ENCODE peak calls at places on chromosomes 4 and X, in ten cellular contexts. P, X, T, M, S, R, L, V, O and W are unnamed samples.

GRCh38 chrX:24341795-24342194 is 18.6 kb upstream of the SUPT20HL1 start:
- DNase-seq in S (no peak), M (no peak), L (peak), V (no peak), O (peak), T (no peak), R (no peak), X (no peak), P (no peak), W (no peak)

GRCh38 chr4:134780244-134780643 is 578.7 kb upstream of the PABPC4L start:
- DNase-seq in R (no peak), O (no peak), P (no peak), X (no peak), L (no peak), V (no peak), T (no peak), S (no peak), M (no peak), W (no peak)

GRCh38 chr4:158538911-158539310 is 17.2 kb downstream of the RXFP1 start:
- DNase-seq in R (no peak), P (no peak), O (no peak), S (no peak), X (no peak), T (no peak), M (no peak), V (no peak), L (no peak), W (no peak)

GRCh38 chr4:78529569-78530209 is 21.9 kb upstream of the ANXA3 start:
- DNase-seq in R (no peak), O (no peak), P (no peak), M (no peak), X (no peak), T (no peak), V (no peak), S (no peak), L (peak), W (no peak)

GRCh38 chr4:2339458-2340271 is 77.8 kb upstream of the MXD4 start:
- DNase-seq in P (peak), R (peak), X (no peak), S (peak), V (no peak), T (peak), M (peak), O (no peak), L (no peak), W (no peak)

GRCh38 chr4:60891947-60892346 is 308.2 kb upstream of the ADGRL3 start:
- DNase-seq in R (no peak), S (no peak), X (no peak), O (no peak), T (no peak), P (no peak), V (no peak), M (no peak), L (no peak), W (no peak)

GRCh38 chr4:136281307-136281706 is 1251.0 kb downstream of the PCDH18 start:
- DNase-seq in S (no peak), V (no peak), P (no peak), M (no peak), T (no peak), X (no peak), L (no peak), R (no peak), O (no peak), W (no peak)

GRCh38 chrX:118221257-118221656 is 104.6 kb upstream of the KLHL13 start:
- DNase-seq in T (no peak), S (no peak), X (no peak), R (no peak), O (no peak), V (no peak), P (no peak), M (no peak), L (no peak), W (no peak)

GRCh38 chrX:40064055-40064597 is 33.6 kb downstream of the BCOR start:
- DNase-seq in M (no peak), L (no peak), V (no peak), X (no peak), S (no peak), T (no peak), P (peak), R (no peak), O (no peak), W (no peak)

GRCh38 chrX:56763556-56764152 is 34.6 kb downstream of the NBDY start:
- DNase-seq in P (peak), S (no peak), O (peak), X (peak), T (peak), R (no peak), M (no peak), L (no peak), V (no peak), W (no peak)

GRCh38 chr4:137597751-137598493 is 65.6 kb upstream of the PCDH18 start:
- DNase-seq in V (no peak), S (no peak), P (no peak), L (no peak), M (no peak), X (no peak), O (no peak), R (no peak), T (no peak), W (no peak)
- TF ChIP-seq CTCF in V (no peak), S (no peak), P (no peak), L (no peak), M (no peak), X (no peak), O (no peak), R (no peak), T (no peak), W (no peak)

GRCh38 chr4:87151730-87152129 is 68.7 kb downstream of the KLHL8 start:
- DNase-seq in V (no peak), T (no peak), P (no peak), X (no peak), M (no peak), L (peak), O (no peak), R (no peak), S (no peak), W (no peak)
- TF ChIP-seq CTCF in V (no peak), T (no peak), P (no peak), X (no peak), M (no peak), L (no peak), O (no peak), R (no peak), S (no peak), W (no peak)

GRCh38 chrX:16465081-16465876 is 184.7 kb upstream of the S100G start:
- DNase-seq in M (no peak), T (no peak), V (no peak), L (peak), S (no peak), R (no peak), O (peak), X (no peak), P (no peak), W (no peak)

GRCh38 chrX:16474511-16474910 is 175.4 kb upstream of the S100G start:
- DNase-seq in M (no peak), O (no peak), T (no peak), S (no peak), L (no peak), V (no peak), R (no peak), X (no peak), P (no peak), W (no peak)

GRCh38 chrX:16472345-16472744 is 177.6 kb upstream of the S100G start:
- DNase-seq in V (no peak), X (no peak), R (no peak), P (no peak), M (no peak), L (no peak), S (no peak), T (no peak), O (no peak), W (no peak)

GRCh38 chrX:16466640-16467432 is 183.1 kb upstream of the S100G start:
- DNase-seq in R (no peak), M (no peak), X (no peak), P (no peak), L (peak), V (no peak), O (peak), S (no peak), T (no peak), W (no peak)

GRCh38 chrX:16469870-16470269 is 180.1 kb upstream of the S100G start:
- DNase-seq in S (no peak), X (no peak), L (no peak), O (no peak), M (no peak), T (no peak), V (no peak), R (no peak), P (no peak), W (no peak)
- TF ChIP-seq CTCF in S (no peak), X (no peak), L (no peak), O (peak), M (peak), T (no peak), V (no peak), R (no peak), P (no peak), W (no peak)

GRCh38 chr4:99117876-99118693 is 26.0 kb downstream of the ADH4 start:
- DNase-seq in L (peak), P (no peak), O (peak), X (no peak), R (no peak), S (no peak), M (no peak), T (no peak), V (no peak), W (no peak)
- TF ChIP-seq CTCF in L (peak), P (no peak), O (peak), X (peak), R (peak), S (no peak), M (peak), T (no peak), V (peak), W (peak)

GRCh38 chr4:126691797-126692196 is 941.0 kb upstream of the INTU start:
- DNase-seq in O (no peak), X (no peak), S (no peak), T (no peak), L (no peak), P (no peak), R (no peak), V (no peak), M (no peak), W (no peak)
- TF ChIP-seq CTCF in O (no peak), X (no peak), S (no peak), T (no peak), L (no peak), P (no peak), R (no peak), V (no peak), M (no peak), W (no peak)

GRCh38 chrX:52265713-52266112 is 81.0 kb downstream of the MAGED4 start:
- DNase-seq in P (no peak), L (no peak), M (no peak), T (no peak), X (no peak), V (no peak), O (no peak), S (no peak), R (no peak), W (no peak)

GRCh38 chrX:52270453-52271116 is 85.9 kb downstream of the MAGED4 start:
- DNase-seq in P (no peak), O (no peak), L (no peak), M (no peak), V (no peak), X (no peak), T (no peak), S (no peak), R (no peak), W (no peak)

DNA sequence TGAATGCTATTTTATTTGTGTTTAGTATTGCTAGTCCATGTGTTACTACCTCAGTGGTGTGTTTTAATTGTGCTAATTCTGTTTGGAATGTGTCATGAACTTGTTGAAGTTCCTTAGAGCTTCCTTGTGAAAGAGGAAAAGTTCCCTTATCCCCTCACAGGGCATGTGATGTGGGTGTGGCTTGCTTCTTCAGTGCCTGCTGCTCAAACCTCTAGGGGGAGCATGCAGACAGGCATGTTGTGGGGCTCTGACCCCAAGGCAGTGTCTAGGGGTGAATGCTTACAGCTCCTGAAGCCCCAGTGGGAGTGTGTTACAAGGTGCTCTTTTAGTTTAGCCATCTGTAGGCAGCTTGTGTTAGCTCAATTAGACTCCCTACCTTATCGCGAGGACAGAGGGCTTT is 86.5 kb downstream of the MAGED4 start:
- DNase-seq in S (no peak), P (no peak), T (no peak), R (no peak), X (no peak), O (no peak), L (peak), V (no peak), M (no peak), W (no peak)
- TF ChIP-seq CTCF in S (no peak), P (no peak), T (no peak), R (peak), X (no peak), O (peak), L (peak), V (no peak), M (peak), W (peak)

DNA sequence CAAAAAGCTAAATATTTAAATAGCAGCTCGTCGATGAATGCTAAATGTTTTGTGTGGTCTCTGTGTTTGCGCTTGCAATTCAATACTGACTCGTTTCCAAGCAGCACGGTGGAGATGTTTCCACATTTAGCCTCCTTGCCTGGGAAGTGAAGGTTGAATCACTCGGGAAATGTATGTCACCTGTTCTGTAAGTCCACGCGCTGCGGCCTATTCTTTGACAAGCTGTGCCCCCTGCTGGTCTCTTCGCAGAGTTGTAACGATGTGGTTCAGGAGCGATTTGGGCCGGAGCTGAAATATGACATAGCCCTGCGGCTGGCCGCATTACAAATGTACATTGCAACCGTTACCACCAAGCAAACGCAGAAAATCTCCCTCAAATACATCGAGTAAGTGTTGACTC is 89.6 kb upstream of the PRPS2 start:
- DNase-seq in T (peak), M (peak), S (no peak), L (peak), O (peak), V (no peak), R (peak), X (peak), P (no peak), W (no peak)
- TF ChIP-seq CTCF in T (peak), M (peak), S (no peak), L (peak), O (peak), V (peak), R (peak), X (peak), P (no peak), W (peak)